ENCODE peak calls at places on chromosomes 3 and 15, in four cellular contexts. One of them, this sample, is unnamed.

GRCh38 chr3:120040813-120041377 is 53.4 kb downstream of the GSK3B start:
- DNase-seq in suprapubic skin: no peak
- DNase-seq in adrenal gland: no peak
- DNase-seq in body of pancreas: no peak
- DNase-seq in this sample: no peak

GRCh38 chr3:65406470-65406869 is 632.2 kb downstream of the MAGI1 start:
- DNase-seq in suprapubic skin: no peak
- DNase-seq in adrenal gland: no peak
- DNase-seq in body of pancreas: no peak
- DNase-seq in this sample: no peak

GRCh38 chr15:55687792-55688191 is 55.2 kb downstream of the PRTG start:
- DNase-seq in suprapubic skin: no peak
- DNase-seq in adrenal gland: no peak
- DNase-seq in body of pancreas: no peak
- DNase-seq in this sample: no peak

GRCh38 chr15:70098461-70099166 is 897 bp upstream of the TLE3 start:
- DNase-seq in suprapubic skin: peak; percentile 87
- DNase-seq in adrenal gland: peak; percentile 75
- DNase-seq in body of pancreas: peak; percentile 57
- DNase-seq in this sample: peak; percentile 94

GRCh38 chr3:192923731-192924130 is 6.1 kb upstream of the MB21D2 start:
- DNase-seq in suprapubic skin: no peak
- DNase-seq in adrenal gland: no peak
- DNase-seq in body of pancreas: no peak
- DNase-seq in this sample: no peak

GRCh38 chr3:120450914-120451669 is at the start of gene FSTL1:
- DNase-seq in suprapubic skin: peak; percentile 85
- DNase-seq in adrenal gland: peak; percentile 69
- DNase-seq in body of pancreas: peak; percentile 25
- DNase-seq in this sample: peak; percentile 75

GRCh38 chr3:141644931-141645330 is 93.2 kb upstream of the RNF7 start:
- DNase-seq in suprapubic skin: peak; percentile 90
- DNase-seq in adrenal gland: peak; percentile 93
- DNase-seq in body of pancreas: peak; percentile 76
- DNase-seq in this sample: peak; percentile 94

GRCh38 chr3:82643948-82644347 is 882.5 kb upstream of the GBE1 start:
- DNase-seq in suprapubic skin: no peak
- DNase-seq in adrenal gland: no peak
- DNase-seq in body of pancreas: no peak
- DNase-seq in this sample: no peak

GRCh38 chr3:151171145-151171544 is 31.9 kb downstream of the GPR171 start:
- DNase-seq in suprapubic skin: no peak
- DNase-seq in adrenal gland: peak; percentile 57
- DNase-seq in body of pancreas: peak; percentile 39
- DNase-seq in this sample: no peak

GRCh38 chr15:78131295-78132021 is at the start of gene CIB2:
- DNase-seq in suprapubic skin: no peak
- DNase-seq in adrenal gland: peak; percentile 70
- DNase-seq in body of pancreas: peak; percentile 65
- DNase-seq in this sample: peak; percentile 95
- TF ChIP-seq POLR2A in suprapubic skin: no peak
- TF ChIP-seq POLR2A in adrenal gland: peak; percentile 50
- TF ChIP-seq POLR2A in body of pancreas: peak; percentile 38
- TF ChIP-seq POLR2A in this sample: no peak

GRCh38 chr15:76903251-76903681 is 1.9 kb downstream of the SCAPER start:
- DNase-seq in suprapubic skin: no peak
- DNase-seq in adrenal gland: no peak
- DNase-seq in body of pancreas: no peak
- DNase-seq in this sample: no peak
- TF ChIP-seq CTCF in suprapubic skin: no peak
- TF ChIP-seq CTCF in adrenal gland: no peak
- TF ChIP-seq CTCF in body of pancreas: no peak
- TF ChIP-seq CTCF in this sample: peak; percentile 44

DNA sequence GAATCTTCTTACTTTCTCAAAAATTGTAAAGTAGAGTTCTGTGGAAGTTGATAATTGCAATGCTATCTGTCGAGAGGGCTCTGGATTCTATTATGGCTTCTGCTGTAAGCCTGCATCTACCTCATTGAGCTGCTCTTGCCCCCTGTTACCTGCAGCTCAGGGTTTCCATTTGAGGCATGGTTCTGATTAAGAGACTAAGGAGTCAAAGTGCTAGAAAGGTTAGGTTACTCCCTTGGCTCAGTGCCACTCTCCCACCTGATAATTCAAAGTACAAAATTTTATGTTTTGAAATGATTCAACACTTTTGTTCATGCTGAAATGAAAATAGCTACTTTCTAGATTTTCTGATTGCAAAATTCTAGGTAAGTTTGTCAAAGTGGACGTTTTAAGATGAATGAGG is 220.5 kb upstream of the SATB1 start:
- DNase-seq in suprapubic skin: no peak
- DNase-seq in adrenal gland: no peak
- DNase-seq in body of pancreas: no peak
- DNase-seq in this sample: no peak
- TF ChIP-seq POLR2A in suprapubic skin: no peak
- TF ChIP-seq POLR2A in adrenal gland: no peak
- TF ChIP-seq POLR2A in body of pancreas: no peak
- TF ChIP-seq POLR2A in this sample: no peak

GRCh38 chr3:7546219-7546618 is 685.3 kb downstream of the GRM7 start:
- DNase-seq in suprapubic skin: no peak
- DNase-seq in adrenal gland: peak; percentile 55
- DNase-seq in body of pancreas: peak; percentile 25
- DNase-seq in this sample: no peak
- TF ChIP-seq CTCF in suprapubic skin: no peak
- TF ChIP-seq CTCF in adrenal gland: peak; percentile 43
- TF ChIP-seq CTCF in body of pancreas: peak; percentile 42
- TF ChIP-seq CTCF in this sample: no peak

GRCh38 chr15:40080104-40080503 is 28.6 kb downstream of the BMF start:
- DNase-seq in suprapubic skin: no peak
- DNase-seq in adrenal gland: no peak
- DNase-seq in body of pancreas: no peak
- DNase-seq in this sample: no peak

GRCh38 chr15:40082195-40082868 is 26.3 kb downstream of the BMF start:
- DNase-seq in suprapubic skin: no peak
- DNase-seq in adrenal gland: no peak
- DNase-seq in body of pancreas: no peak
- DNase-seq in this sample: peak; percentile 85

GRCh38 chr15:40080847-40081246 is 27.8 kb downstream of the BMF start:
- DNase-seq in suprapubic skin: no peak
- DNase-seq in adrenal gland: no peak
- DNase-seq in body of pancreas: no peak
- DNase-seq in this sample: no peak

GRCh38 chr15:40083756-40084101 is 24.9 kb downstream of the BMF start:
- DNase-seq in suprapubic skin: no peak
- DNase-seq in adrenal gland: no peak
- DNase-seq in body of pancreas: no peak
- DNase-seq in this sample: no peak

GRCh38 chr15:40081691-40082194 is 26.9 kb downstream of the BMF start:
- DNase-seq in suprapubic skin: peak; percentile 89
- DNase-seq in adrenal gland: peak; percentile 86
- DNase-seq in body of pancreas: peak; percentile 87
- DNase-seq in this sample: peak; percentile 80
- TF ChIP-seq POLR2A in suprapubic skin: no peak
- TF ChIP-seq POLR2A in adrenal gland: no peak
- TF ChIP-seq POLR2A in body of pancreas: peak; percentile 6
- TF ChIP-seq POLR2A in this sample: no peak

GRCh38 chr3:196988241-196989029 is 19.8 kb upstream of the PIGZ start:
- DNase-seq in suprapubic skin: peak; percentile 66
- DNase-seq in adrenal gland: peak; percentile 79
- DNase-seq in body of pancreas: peak; percentile 44
- DNase-seq in this sample: peak; percentile 35
- TF ChIP-seq CTCF in suprapubic skin: no peak
- TF ChIP-seq CTCF in adrenal gland: no peak
- TF ChIP-seq CTCF in body of pancreas: peak; percentile 22
- TF ChIP-seq CTCF in this sample: no peak

GRCh38 chr3:108125550-108126071 is 34.8 kb upstream of the CD47 start:
- DNase-seq in suprapubic skin: no peak
- DNase-seq in adrenal gland: no peak
- DNase-seq in body of pancreas: no peak
- DNase-seq in this sample: peak; percentile 89
- TF ChIP-seq POLR2A in suprapubic skin: no peak
- TF ChIP-seq POLR2A in adrenal gland: no peak
- TF ChIP-seq POLR2A in body of pancreas: no peak
- TF ChIP-seq POLR2A in this sample: peak; percentile 77

GRCh38 chr3:196627043-196627442 is 12.5 kb upstream of the NRROS start:
- DNase-seq in suprapubic skin: no peak
- DNase-seq in adrenal gland: no peak
- DNase-seq in body of pancreas: no peak
- DNase-seq in this sample: no peak
- TF ChIP-seq CTCF in suprapubic skin: no peak
- TF ChIP-seq CTCF in adrenal gland: no peak
- TF ChIP-seq CTCF in body of pancreas: no peak
- TF ChIP-seq CTCF in this sample: no peak

DNA sequence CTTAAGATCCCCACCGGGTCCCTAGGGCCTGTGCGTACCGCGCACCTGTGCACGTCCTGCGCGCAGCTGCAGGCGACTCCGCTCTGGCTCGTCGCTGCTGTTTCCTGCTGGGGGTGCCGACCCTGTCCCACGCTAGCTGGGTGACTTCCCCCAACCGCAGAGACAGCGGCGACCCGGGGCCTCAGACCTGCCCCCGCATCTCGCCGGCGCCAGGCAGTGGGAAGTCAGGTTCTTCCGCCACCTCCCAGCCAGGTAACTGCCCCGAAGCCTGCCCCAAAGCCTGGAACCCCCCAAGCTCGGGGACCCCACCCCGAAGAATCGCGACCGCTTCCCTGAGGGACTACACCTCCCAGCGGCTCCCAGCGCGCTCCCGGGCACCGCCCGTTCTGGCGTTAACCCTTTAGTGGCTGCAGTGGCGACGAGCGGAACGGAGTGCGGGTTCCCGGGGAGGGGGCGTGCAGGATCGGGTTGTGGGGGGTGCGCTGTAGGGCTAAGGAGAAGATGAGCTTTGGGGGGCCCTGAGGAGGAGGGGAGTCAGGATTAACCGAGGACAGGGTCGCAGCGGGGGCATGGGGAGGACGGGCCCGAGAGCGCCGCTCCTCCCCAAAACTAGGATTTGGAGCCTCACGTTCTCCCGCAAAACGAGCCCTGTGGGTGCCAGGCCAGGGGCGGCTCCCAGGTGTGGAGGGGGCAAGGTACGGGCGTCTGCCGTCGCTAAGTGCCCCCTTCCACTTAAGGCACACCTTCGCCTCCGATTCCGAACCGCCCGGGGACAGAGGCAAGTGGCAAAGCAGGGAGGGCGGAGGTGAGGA is 589 bp downstream of the NEIL1 start:
- DNase-seq in suprapubic skin: peak; percentile 89
- DNase-seq in adrenal gland: peak; percentile 80
- DNase-seq in body of pancreas: peak; percentile 62
- DNase-seq in this sample: peak; percentile 94
- TF ChIP-seq POLR2A in suprapubic skin: no peak
- TF ChIP-seq POLR2A in adrenal gland: no peak
- TF ChIP-seq POLR2A in body of pancreas: peak; percentile 7
- TF ChIP-seq POLR2A in this sample: no peak

DNA sequence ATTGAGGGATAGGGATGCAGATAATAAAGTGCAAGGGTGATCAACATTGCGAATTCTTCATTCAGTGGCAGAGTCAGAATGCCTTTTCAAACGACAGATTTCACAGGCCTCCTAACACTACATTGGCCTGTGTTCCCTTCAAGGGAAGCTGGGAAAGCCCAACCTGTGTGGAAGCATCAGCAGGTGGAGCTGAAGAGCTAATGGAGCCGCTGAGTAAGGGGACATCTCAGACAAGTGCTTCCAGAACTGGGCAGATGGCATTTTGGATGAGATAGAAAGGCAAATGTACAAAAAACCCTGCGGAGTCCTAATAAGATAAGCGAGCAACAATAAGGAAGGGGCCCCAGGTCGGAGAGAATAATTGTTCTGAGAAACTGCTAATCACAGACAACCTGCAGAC is 8.5 kb upstream of the SLC24A5 start:
- DNase-seq in suprapubic skin: no peak
- DNase-seq in adrenal gland: peak; percentile 59
- DNase-seq in body of pancreas: peak; percentile 40
- DNase-seq in this sample: no peak
- TF ChIP-seq CTCF in suprapubic skin: no peak
- TF ChIP-seq CTCF in adrenal gland: peak; percentile 37
- TF ChIP-seq CTCF in body of pancreas: peak; percentile 49
- TF ChIP-seq CTCF in this sample: no peak

This sample was measured in spleen.